ENCODE peak calls at places on chromosomes 1 and 21, in eight cellular contexts. One of them, this sample, is unnamed.
A peak's percentile ranks its signal among the peaks of the same experiment; 100 is the strongest.

GRCh38 chr1:175182347-175182746 is 10.2 kb downstream of the KIAA0040 start:
- DNase-seq in HCEC 1CT: no peak
- DNase-seq in SW 1271: no peak
- DNase-seq in stimulated activated CD4-positive, alpha-beta T cell treated with anti-CD3 and anti-CD28 coated beads, TNF-alpha, amount 100 ng/mL, for 48 hours: no peak
- DNase-seq in T-helper 2 cell: no peak
- DNase-seq in RKO: no peak
- DNase-seq in fibroblast of mammary gland: no peak
- DNase-seq in tibial nerve: no peak
- DNase-seq in this sample: no peak

GRCh38 chr1:29593601-29594382 is 357.5 kb downstream of the PTPRU start:
- DNase-seq in fibroblast of mammary gland: no peak
- DNase-seq in tibial nerve: no peak
- DNase-seq in HCEC 1CT: no peak
- DNase-seq in stimulated activated CD4-positive, alpha-beta T cell treated with anti-CD3 and anti-CD28 coated beads, TNF-alpha, amount 100 ng/mL, for 48 hours: no peak
- DNase-seq in RKO: no peak
- DNase-seq in T-helper 2 cell: no peak
- DNase-seq in SW 1271: no peak
- DNase-seq in this sample: no peak

GRCh38 chr1:41400235-41400634 is 39.0 kb downstream of the FOXO6 start:
- DNase-seq in fibroblast of mammary gland: no peak
- DNase-seq in RKO: no peak
- DNase-seq in stimulated activated CD4-positive, alpha-beta T cell treated with anti-CD3 and anti-CD28 coated beads, TNF-alpha, amount 100 ng/mL, for 48 hours: no peak
- DNase-seq in SW 1271: no peak
- DNase-seq in HCEC 1CT: no peak
- DNase-seq in T-helper 2 cell: no peak
- DNase-seq in tibial nerve: no peak
- DNase-seq in this sample: no peak

GRCh38 chr1:94552071-94552586 is 10.6 kb upstream of the F3 start:
- DNase-seq in tibial nerve: no peak
- DNase-seq in RKO: no peak
- DNase-seq in T-helper 2 cell: no peak
- DNase-seq in SW 1271: no peak
- DNase-seq in stimulated activated CD4-positive, alpha-beta T cell treated with anti-CD3 and anti-CD28 coated beads, TNF-alpha, amount 100 ng/mL, for 48 hours: no peak
- DNase-seq in fibroblast of mammary gland: no peak
- DNase-seq in HCEC 1CT: no peak
- DNase-seq in this sample: no peak

GRCh38 chr1:47507921-47508894 is 70.4 kb downstream of the FOXD2 start:
- DNase-seq in tibial nerve: no peak
- DNase-seq in fibroblast of mammary gland: no peak
- DNase-seq in SW 1271: no peak
- DNase-seq in stimulated activated CD4-positive, alpha-beta T cell treated with anti-CD3 and anti-CD28 coated beads, TNF-alpha, amount 100 ng/mL, for 48 hours: no peak
- DNase-seq in RKO: no peak
- DNase-seq in HCEC 1CT: no peak
- DNase-seq in T-helper 2 cell: no peak
- DNase-seq in this sample: no peak

GRCh38 chr1:234881893-234882771 is 246.5 kb downstream of the TOMM20 start:
- DNase-seq in RKO: no peak
- DNase-seq in fibroblast of mammary gland: no peak
- DNase-seq in tibial nerve: no peak
- DNase-seq in T-helper 2 cell: no peak
- DNase-seq in stimulated activated CD4-positive, alpha-beta T cell treated with anti-CD3 and anti-CD28 coated beads, TNF-alpha, amount 100 ng/mL, for 48 hours: no peak
- DNase-seq in HCEC 1CT: no peak
- DNase-seq in SW 1271: no peak
- DNase-seq in this sample: peak; percentile 26

GRCh38 chr1:115322631-115323030 is 15.4 kb downstream of the NGF start:
- DNase-seq in SW 1271: no peak
- DNase-seq in tibial nerve: no peak
- DNase-seq in fibroblast of mammary gland: peak; percentile 51
- DNase-seq in T-helper 2 cell: no peak
- DNase-seq in HCEC 1CT: peak; percentile 81
- DNase-seq in RKO: no peak
- DNase-seq in stimulated activated CD4-positive, alpha-beta T cell treated with anti-CD3 and anti-CD28 coated beads, TNF-alpha, amount 100 ng/mL, for 48 hours: no peak
- DNase-seq in this sample: no peak

GRCh38 chr1:172885976-172886375 is 164.8 kb downstream of the TNFSF18 start:
- DNase-seq in fibroblast of mammary gland: peak; percentile 86
- DNase-seq in RKO: no peak
- DNase-seq in SW 1271: no peak
- DNase-seq in T-helper 2 cell: no peak
- DNase-seq in stimulated activated CD4-positive, alpha-beta T cell treated with anti-CD3 and anti-CD28 coated beads, TNF-alpha, amount 100 ng/mL, for 48 hours: no peak
- DNase-seq in HCEC 1CT: peak; percentile 32
- DNase-seq in tibial nerve: no peak
- DNase-seq in this sample: no peak

GRCh38 chr1:209689484-209689883 is 14.3 kb downstream of the G0S2 start:
- DNase-seq in tibial nerve: no peak
- DNase-seq in SW 1271: no peak
- DNase-seq in stimulated activated CD4-positive, alpha-beta T cell treated with anti-CD3 and anti-CD28 coated beads, TNF-alpha, amount 100 ng/mL, for 48 hours: no peak
- DNase-seq in RKO: peak; percentile 30
- DNase-seq in T-helper 2 cell: no peak
- DNase-seq in HCEC 1CT: no peak
- DNase-seq in fibroblast of mammary gland: no peak
- DNase-seq in this sample: no peak

GRCh38 chr1:11132571-11133293 is 33.1 kb upstream of the EXOSC10 start:
- DNase-seq in RKO: no peak
- DNase-seq in T-helper 2 cell: no peak
- DNase-seq in fibroblast of mammary gland: peak; percentile 21
- DNase-seq in stimulated activated CD4-positive, alpha-beta T cell treated with anti-CD3 and anti-CD28 coated beads, TNF-alpha, amount 100 ng/mL, for 48 hours: no peak
- DNase-seq in HCEC 1CT: no peak
- DNase-seq in SW 1271: no peak
- DNase-seq in tibial nerve: peak; percentile 43
- DNase-seq in this sample: no peak

GRCh38 chr1:33723251-33723650 is 140.6 kb upstream of the HMGB4 start:
- DNase-seq in SW 1271: no peak
- DNase-seq in tibial nerve: no peak
- DNase-seq in T-helper 2 cell: no peak
- DNase-seq in fibroblast of mammary gland: no peak
- DNase-seq in RKO: no peak
- DNase-seq in HCEC 1CT: no peak
- DNase-seq in stimulated activated CD4-positive, alpha-beta T cell treated with anti-CD3 and anti-CD28 coated beads, TNF-alpha, amount 100 ng/mL, for 48 hours: no peak
- DNase-seq in this sample: no peak

GRCh38 chr1:63873751-63874150 is 99.9 kb downstream of the ROR1 start:
- DNase-seq in HCEC 1CT: peak; percentile 80
- DNase-seq in stimulated activated CD4-positive, alpha-beta T cell treated with anti-CD3 and anti-CD28 coated beads, TNF-alpha, amount 100 ng/mL, for 48 hours: no peak
- DNase-seq in SW 1271: no peak
- DNase-seq in tibial nerve: no peak
- DNase-seq in fibroblast of mammary gland: peak; percentile 57
- DNase-seq in T-helper 2 cell: no peak
- DNase-seq in RKO: no peak
- DNase-seq in this sample: no peak

GRCh38 chr1:20376880-20377494 is 86.3 kb downstream of the VWA5B1 start:
- DNase-seq in tibial nerve: peak; percentile 17
- DNase-seq in RKO: peak; percentile 38
- DNase-seq in HCEC 1CT: peak; percentile 46
- DNase-seq in stimulated activated CD4-positive, alpha-beta T cell treated with anti-CD3 and anti-CD28 coated beads, TNF-alpha, amount 100 ng/mL, for 48 hours: peak; percentile 35
- DNase-seq in T-helper 2 cell: peak; percentile 22
- DNase-seq in SW 1271: no peak
- DNase-seq in fibroblast of mammary gland: peak; percentile 52
- DNase-seq in this sample: no peak

GRCh38 chr1:23779826-23780371 is 1.7 kb downstream of the PITHD1 start:
- DNase-seq in tibial nerve: no peak
- DNase-seq in HCEC 1CT: peak; percentile 71
- DNase-seq in SW 1271: no peak
- DNase-seq in T-helper 2 cell: no peak
- DNase-seq in stimulated activated CD4-positive, alpha-beta T cell treated with anti-CD3 and anti-CD28 coated beads, TNF-alpha, amount 100 ng/mL, for 48 hours: no peak
- DNase-seq in fibroblast of mammary gland: peak; percentile 76
- DNase-seq in RKO: peak; percentile 93
- DNase-seq in this sample: no peak

GRCh38 chr1:109161836-109162606 is 48.1 kb downstream of the ELAPOR1 start:
- DNase-seq in tibial nerve: peak; percentile 29
- DNase-seq in RKO: no peak
- DNase-seq in fibroblast of mammary gland: peak; percentile 72
- DNase-seq in stimulated activated CD4-positive, alpha-beta T cell treated with anti-CD3 and anti-CD28 coated beads, TNF-alpha, amount 100 ng/mL, for 48 hours: peak; percentile 13
- DNase-seq in T-helper 2 cell: no peak
- DNase-seq in SW 1271: no peak
- DNase-seq in HCEC 1CT: peak; percentile 60
- DNase-seq in this sample: peak; percentile 40

GRCh38 chr1:15326691-15327530 is 79.9 kb downstream of the FHAD1 start:
- DNase-seq in RKO: no peak
- DNase-seq in HCEC 1CT: no peak
- DNase-seq in stimulated activated CD4-positive, alpha-beta T cell treated with anti-CD3 and anti-CD28 coated beads, TNF-alpha, amount 100 ng/mL, for 48 hours: no peak
- DNase-seq in tibial nerve: no peak
- DNase-seq in T-helper 2 cell: no peak
- DNase-seq in SW 1271: no peak
- DNase-seq in fibroblast of mammary gland: peak; percentile 90
- DNase-seq in this sample: no peak

GRCh38 chr1:94974824-94975223 is 47.9 kb upstream of the CNN3 start:
- DNase-seq in RKO: peak; percentile 56
- DNase-seq in tibial nerve: no peak
- DNase-seq in fibroblast of mammary gland: peak; percentile 83
- DNase-seq in HCEC 1CT: peak; percentile 92
- DNase-seq in SW 1271: no peak
- DNase-seq in stimulated activated CD4-positive, alpha-beta T cell treated with anti-CD3 and anti-CD28 coated beads, TNF-alpha, amount 100 ng/mL, for 48 hours: no peak
- DNase-seq in T-helper 2 cell: no peak
- DNase-seq in this sample: no peak

GRCh38 chr1:47627016-47627415 is 189.2 kb downstream of the FOXD2 start:
- DNase-seq in tibial nerve: no peak
- DNase-seq in stimulated activated CD4-positive, alpha-beta T cell treated with anti-CD3 and anti-CD28 coated beads, TNF-alpha, amount 100 ng/mL, for 48 hours: no peak
- DNase-seq in HCEC 1CT: no peak
- DNase-seq in SW 1271: no peak
- DNase-seq in fibroblast of mammary gland: no peak
- DNase-seq in T-helper 2 cell: no peak
- DNase-seq in RKO: no peak
- DNase-seq in this sample: no peak

GRCh38 chr1:205812271-205812877 is 624 bp downstream of the SLC41A1 start:
- DNase-seq in RKO: peak; percentile 40
- DNase-seq in T-helper 2 cell: no peak
- DNase-seq in tibial nerve: peak; percentile 20
- DNase-seq in HCEC 1CT: peak; percentile 9
- DNase-seq in fibroblast of mammary gland: peak; percentile 14
- DNase-seq in stimulated activated CD4-positive, alpha-beta T cell treated with anti-CD3 and anti-CD28 coated beads, TNF-alpha, amount 100 ng/mL, for 48 hours: no peak
- DNase-seq in SW 1271: no peak
- DNase-seq in this sample: no peak

GRCh38 chr1:103171041-103171590 is 62.8 kb upstream of the COL11A1 start:
- DNase-seq in fibroblast of mammary gland: peak; percentile 7
- DNase-seq in SW 1271: no peak
- DNase-seq in HCEC 1CT: no peak
- DNase-seq in tibial nerve: no peak
- DNase-seq in RKO: no peak
- DNase-seq in stimulated activated CD4-positive, alpha-beta T cell treated with anti-CD3 and anti-CD28 coated beads, TNF-alpha, amount 100 ng/mL, for 48 hours: no peak
- DNase-seq in T-helper 2 cell: no peak
- DNase-seq in this sample: no peak

GRCh38 chr21:43902441-43902840 is 37.4 kb downstream of the AGPAT3 start:
- DNase-seq in SW 1271: no peak
- DNase-seq in fibroblast of mammary gland: peak; percentile 39
- DNase-seq in RKO: no peak
- DNase-seq in T-helper 2 cell: no peak
- DNase-seq in tibial nerve: no peak
- DNase-seq in stimulated activated CD4-positive, alpha-beta T cell treated with anti-CD3 and anti-CD28 coated beads, TNF-alpha, amount 100 ng/mL, for 48 hours: no peak
- DNase-seq in HCEC 1CT: peak; percentile 13
- DNase-seq in this sample: no peak

GRCh38 chr1:150621497-150622113 is 7.8 kb downstream of the ENSA start:
- DNase-seq in SW 1271: no peak
- DNase-seq in HCEC 1CT: peak; percentile 63
- DNase-seq in fibroblast of mammary gland: peak; percentile 84
- DNase-seq in stimulated activated CD4-positive, alpha-beta T cell treated with anti-CD3 and anti-CD28 coated beads, TNF-alpha, amount 100 ng/mL, for 48 hours: no peak
- DNase-seq in tibial nerve: peak; percentile 62
- DNase-seq in T-helper 2 cell: peak; percentile 45
- DNase-seq in RKO: peak; percentile 60
- DNase-seq in this sample: no peak

GRCh38 chr1:211323156-211324063 is 3.2 kb upstream of the TRAF5 start:
- DNase-seq in T-helper 2 cell: peak; percentile 44
- DNase-seq in stimulated activated CD4-positive, alpha-beta T cell treated with anti-CD3 and anti-CD28 coated beads, TNF-alpha, amount 100 ng/mL, for 48 hours: peak; percentile 56
- DNase-seq in SW 1271: no peak
- DNase-seq in fibroblast of mammary gland: peak; percentile 61
- DNase-seq in HCEC 1CT: peak; percentile 61
- DNase-seq in tibial nerve: peak; percentile 77
- DNase-seq in RKO: peak; percentile 78
- DNase-seq in this sample: no peak

This sample was measured in retinal pigment epithelial cell.